ENCODE peak calls at places on chromosomes 11 and 22, in eight cellular contexts. B, T, W, A, L, J, K and Z are unnamed samples.

GRCh38 chr22:19715286-19715939 is 1.1 kb downstream of the SEPTIN5 start:
- DNase-seq in K (no peak), T (no peak), J (no peak), B (no peak), W (no peak), L (no peak), A (no peak), Z (no peak)

GRCh38 chr11:74185695-74186094 is 14.6 kb downstream of the PPME1 start:
- DNase-seq in L (no peak), T (no peak), K (no peak), B (no peak), J (no peak), A (no peak), W (no peak), Z (peak)

GRCh38 chr11:83054904-83055380 is 16.8 kb downstream of the RAB30 start:
- DNase-seq in B (no peak), A (no peak), J (no peak), K (no peak), T (no peak), L (peak), W (no peak), Z (no peak)

GRCh38 chr11:78525720-78526119 is 48.9 kb downstream of the NARS2 start:
- DNase-seq in K (no peak), T (no peak), L (no peak), W (no peak), A (no peak), B (no peak), J (no peak), Z (peak)

GRCh38 chr22:31075961-31076360 is 5.2 kb upstream of the SMTN start:
- DNase-seq in A (peak), L (no peak), J (no peak), K (peak), B (peak), T (no peak), W (no peak), Z (no peak)

GRCh38 chr11:94305146-94305545 is 766 bp downstream of the IZUMO1R start:
- DNase-seq in T (no peak), W (no peak), L (no peak), B (peak), K (peak), J (no peak), A (peak), Z (peak)

GRCh38 chr22:42680648-42681047 is 31.5 kb upstream of the CYB5R3 start:
- DNase-seq in A (peak), T (no peak), K (peak), B (peak), W (no peak), L (no peak), J (no peak), Z (peak)

GRCh38 chr11:35717043-35717442 is 54.5 kb downstream of the TRIM44 start:
- DNase-seq in K (no peak), B (no peak), A (no peak), T (no peak), J (no peak), L (no peak), W (no peak), Z (no peak)

GRCh38 chr11:102293873-102294601 is 23.2 kb upstream of the BIRC3 start:
- DNase-seq in A (peak), T (no peak), J (no peak), L (no peak), B (peak), W (peak), K (peak), Z (peak)

GRCh38 chr11:44307340-44308099 is 2.4 kb downstream of the ALX4 start:
- DNase-seq in A (no peak), B (no peak), W (no peak), T (no peak), L (no peak), J (no peak), K (no peak), Z (peak)

GRCh38 chr11:74288911-74289310 is 22.5 kb downstream of the P4HA3 start:
- DNase-seq in L (no peak), J (no peak), T (no peak), W (no peak), A (peak), B (no peak), K (no peak), Z (no peak)

GRCh38 chr11:66071326-66071870 is 1.3 kb downstream of the PACS1 start:
- DNase-seq in A (no peak), T (no peak), B (no peak), J (no peak), L (no peak), W (no peak), K (no peak), Z (no peak)

GRCh38 chr11:35583843-35584242 is 34.4 kb upstream of the FJX1 start:
- DNase-seq in K (no peak), T (no peak), J (no peak), B (no peak), L (no peak), A (no peak), W (no peak), Z (no peak)